ENCODE peak calls at places on chromosomes 6 and 20, in nine cellular contexts. W, X, Y, P, T, O, I, F and Q are unnamed samples.

GRCh38 chr20:51562334-51563140 is 20.0 kb upstream of the NFATC2 start:
- DNase-seq in Y (peak), W (peak), P (peak), F (peak), T (peak), O (peak), I (peak), X (peak), Q (peak)

GRCh38 chr20:17485017-17485416 is 46.2 kb downstream of the BFSP1 start:
- DNase-seq in F (no peak), Y (no peak), O (no peak), P (no peak), W (no peak), X (peak), I (no peak), T (no peak), Q (no peak)

GRCh38 chr6:52304917-52305316 is 20.4 kb upstream of the MCM3 start:
- DNase-seq in O (peak), Y (peak), F (no peak), W (peak), X (no peak), I (peak), P (no peak), T (no peak), Q (no peak)

GRCh38 chr6:1226208-1227099 is 85.4 kb upstream of the FOXQ1 start:
- DNase-seq in P (no peak), O (no peak), T (no peak), I (no peak), Y (no peak), X (no peak), W (no peak), F (no peak), Q (no peak)

GRCh38 chr6:151847064-151847463 is 39.6 kb downstream of the ESR1 start:
- DNase-seq in X (peak), P (peak), O (no peak), I (peak), W (peak), Y (no peak), T (peak), F (no peak), Q (peak)

GRCh38 chr6:119129148-119129967 is 50.9 kb upstream of the FAM184A start:
- DNase-seq in W (peak), Y (no peak), P (no peak), F (no peak), O (peak), I (peak), T (no peak), X (no peak), Q (peak)

GRCh38 chr6:87154641-87155271 is 609 bp upstream of the ZNF292 start:
- DNase-seq in T (peak), F (no peak), P (no peak), I (no peak), X (no peak), O (peak), W (peak), Y (peak), Q (no peak)

GRCh38 chr6:13810688-13811446 is 3.5 kb downstream of the MCUR1 start:
- DNase-seq in O (no peak), P (no peak), W (no peak), I (no peak), Y (no peak), T (no peak), X (no peak), F (no peak), Q (no peak)

GRCh38 chr20:23954008-23954745 is 34.4 kb downstream of the GGTLC1 start:
- DNase-seq in T (no peak), X (no peak), I (no peak), P (no peak), F (no peak), O (no peak), W (no peak), Y (no peak), Q (no peak)
- TF ChIP-seq CTCF in T (no peak), X (no peak), I (no peak), P (no peak), F (no peak), O (no peak), W (no peak), Y (no peak), Q (no peak)

GRCh38 chr6:24257282-24257681 is 100.6 kb downstream of the DCDC2 start:
- DNase-seq in I (peak), O (no peak), T (no peak), Y (no peak), F (no peak), P (no peak), X (no peak), W (no peak), Q (no peak)
- TF ChIP-seq CTCF in I (peak), O (no peak), T (no peak), Y (no peak), F (no peak), P (peak), X (no peak), W (no peak), Q (no peak)

GRCh38 chr6:74282143-74282689 is 586.2 kb downstream of the CD109 start:
- DNase-seq in F (peak), Y (no peak), P (no peak), X (no peak), I (no peak), O (no peak), T (no peak), W (no peak), Q (no peak)

GRCh38 chr6:74284266-74284665 is 588.3 kb downstream of the CD109 start:
- DNase-seq in P (no peak), T (no peak), X (no peak), O (no peak), W (no peak), Y (no peak), F (no peak), I (no peak), Q (no peak)

GRCh38 chr6:74277749-74278148 is 581.7 kb downstream of the CD109 start:
- DNase-seq in I (no peak), O (no peak), X (peak), F (no peak), W (peak), Y (no peak), P (no peak), T (no peak), Q (no peak)

DNA sequence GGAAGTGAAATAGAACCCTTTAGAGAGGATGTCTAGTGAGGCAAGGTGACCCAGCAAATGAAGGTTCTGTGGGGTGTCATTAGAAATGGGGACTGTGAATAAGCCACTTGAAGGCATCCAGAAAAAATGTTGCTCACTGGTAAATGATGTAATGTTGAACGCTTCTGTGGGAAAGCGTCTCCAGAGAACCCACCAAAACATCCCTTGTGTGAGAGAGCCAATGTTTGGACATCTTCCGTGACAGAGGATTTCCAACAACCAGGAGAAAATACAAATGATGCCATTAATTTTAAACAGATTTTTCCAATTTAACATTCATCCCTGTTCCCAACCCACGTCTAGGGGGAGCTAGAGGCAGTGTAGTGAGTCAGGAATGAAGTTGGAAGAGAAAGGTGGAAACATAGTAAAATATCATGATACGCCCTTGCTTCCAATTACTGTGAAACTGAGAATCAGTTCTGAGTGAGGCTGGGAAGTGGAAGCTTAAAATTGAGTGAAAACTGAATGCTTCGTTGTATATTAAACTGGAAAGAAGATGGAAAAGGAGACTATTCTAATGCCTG is 584.2 kb downstream of the CD109 start:
- DNase-seq in W (no peak), Y (no peak), F (no peak), P (no peak), T (no peak), I (no peak), O (no peak), X (no peak), Q (no peak)
- TF ChIP-seq CTCF in W (peak), Y (peak), F (no peak), P (no peak), T (no peak), I (peak), O (no peak), X (no peak), Q (no peak)

GRCh38 chr6:44005507-44005903 is 121.7 kb downstream of the MRPL14 start:
- DNase-seq in F (no peak), P (no peak), X (no peak), W (no peak), T (no peak), Y (no peak), I (no peak), O (no peak), Q (no peak)
- TF ChIP-seq CTCF in F (no peak), P (no peak), X (no peak), W (no peak), T (no peak), Y (no peak), I (no peak), O (no peak), Q (no peak)

GRCh38 chr20:54438166-54438565 is 37.2 kb upstream of the DOK5 start:
- DNase-seq in T (no peak), P (no peak), I (no peak), X (no peak), F (no peak), Y (no peak), O (no peak), W (no peak), Q (no peak)

GRCh38 chr20:54429364-54429763 is 46.0 kb upstream of the DOK5 start:
- DNase-seq in W (no peak), O (no peak), P (no peak), F (no peak), Y (no peak), X (no peak), T (no peak), I (no peak), Q (no peak)

GRCh38 chr20:54433653-54434052 is 41.7 kb upstream of the DOK5 start:
- DNase-seq in T (no peak), O (no peak), I (no peak), W (no peak), Y (no peak), X (no peak), F (no peak), P (no peak), Q (no peak)

GRCh38 chr20:54431545-54431944 is 43.8 kb upstream of the DOK5 start:
- DNase-seq in I (no peak), Y (peak), F (no peak), W (no peak), O (no peak), T (no peak), X (no peak), P (no peak), Q (no peak)

GRCh38 chr20:54432966-54433365 is 42.4 kb upstream of the DOK5 start:
- DNase-seq in W (no peak), X (no peak), F (no peak), Y (no peak), P (no peak), O (no peak), T (no peak), I (no peak), Q (no peak)
- TF ChIP-seq CTCF in W (no peak), X (no peak), F (no peak), Y (no peak), P (no peak), O (no peak), T (no peak), I (no peak), Q (no peak)